ENCODE peak calls at places on chromosomes 13 and 19, in seven cellular contexts. One of them, this sample, is unnamed.

GRCh38 chr13:89574077-89574476 is 1773.4 kb upstream of the MIR17HG start:
- DNase-seq in PC-9: no peak
- DNase-seq in RWPE1: no peak
- DNase-seq in adrenal gland: no peak
- DNase-seq in IMR-90: no peak
- DNase-seq in neuronal stem cell: no peak
- DNase-seq in lung: no peak
- DNase-seq in this sample: no peak

GRCh38 chr19:3440082-3440481 is 40.2 kb downstream of the SMIM24 start:
- DNase-seq in lung: peak
- DNase-seq in IMR-90: no peak
- DNase-seq in RWPE1: no peak
- DNase-seq in PC-9: no peak
- DNase-seq in adrenal gland: peak
- DNase-seq in neuronal stem cell: no peak
- DNase-seq in this sample: no peak

GRCh38 chr13:23760000-23760399 is 129.2 kb downstream of the MIPEP start:
- DNase-seq in neuronal stem cell: no peak
- DNase-seq in IMR-90: no peak
- DNase-seq in lung: no peak
- DNase-seq in PC-9: no peak
- DNase-seq in RWPE1: no peak
- DNase-seq in adrenal gland: no peak
- DNase-seq in this sample: no peak

GRCh38 chr13:80251403-80251802 is 89.5 kb downstream of the SPRY2 start:
- DNase-seq in PC-9: peak
- DNase-seq in IMR-90: peak
- DNase-seq in neuronal stem cell: no peak
- DNase-seq in RWPE1: peak
- DNase-seq in lung: no peak
- DNase-seq in adrenal gland: peak
- DNase-seq in this sample: no peak

GRCh38 chr13:23921451-23921888 is 24.2 kb upstream of the C1QTNF9B start:
- DNase-seq in neuronal stem cell: peak
- DNase-seq in IMR-90: peak
- DNase-seq in PC-9: peak
- DNase-seq in adrenal gland: no peak
- DNase-seq in RWPE1: peak
- DNase-seq in lung: no peak
- DNase-seq in this sample: no peak

GRCh38 chr13:32791545-32792172 is 205.4 kb downstream of the PDS5B start:
- DNase-seq in neuronal stem cell: no peak
- DNase-seq in PC-9: peak
- DNase-seq in adrenal gland: no peak
- DNase-seq in lung: no peak
- DNase-seq in RWPE1: no peak
- DNase-seq in IMR-90: peak
- DNase-seq in this sample: no peak

GRCh38 chr19:30512748-30513389 is 140.7 kb downstream of the ZNF536 start:
- DNase-seq in IMR-90: no peak
- DNase-seq in neuronal stem cell: no peak
- DNase-seq in PC-9: no peak
- DNase-seq in adrenal gland: no peak
- DNase-seq in lung: no peak
- DNase-seq in RWPE1: no peak
- DNase-seq in this sample: no peak

GRCh38 chr19:1266818-1267440 is 2.2 kb upstream of the CIRBP start:
- DNase-seq in RWPE1: no peak
- DNase-seq in PC-9: no peak
- DNase-seq in neuronal stem cell: no peak
- DNase-seq in lung: peak
- DNase-seq in IMR-90: no peak
- DNase-seq in adrenal gland: peak
- DNase-seq in this sample: peak

GRCh38 chr13:95087746-95088305 is 213.4 kb downstream of the ABCC4 start:
- DNase-seq in adrenal gland: no peak
- DNase-seq in PC-9: no peak
- DNase-seq in RWPE1: no peak
- DNase-seq in lung: no peak
- DNase-seq in neuronal stem cell: no peak
- DNase-seq in IMR-90: peak
- DNase-seq in this sample: no peak

GRCh38 chr19:42199440-42200115 is 17.9 kb downstream of the DEDD2 start:
- DNase-seq in PC-9: no peak
- DNase-seq in RWPE1: peak
- DNase-seq in IMR-90: no peak
- DNase-seq in lung: peak
- DNase-seq in neuronal stem cell: no peak
- DNase-seq in adrenal gland: no peak
- DNase-seq in this sample: no peak

GRCh38 chr19:811007-811434 is 10.7 kb downstream of the PLPPR3 start:
- DNase-seq in RWPE1: no peak
- DNase-seq in neuronal stem cell: no peak
- DNase-seq in adrenal gland: no peak
- DNase-seq in lung: no peak
- DNase-seq in PC-9: no peak
- DNase-seq in IMR-90: no peak
- DNase-seq in this sample: no peak

GRCh38 chr19:50204811-50205675 is 1.6 kb downstream of the MYH14 start:
- DNase-seq in IMR-90: no peak
- DNase-seq in lung: peak
- DNase-seq in neuronal stem cell: peak
- DNase-seq in RWPE1: peak
- DNase-seq in adrenal gland: peak
- DNase-seq in PC-9: peak
- DNase-seq in this sample: no peak

GRCh38 chr19:18416778-18417249 is 2.4 kb upstream of the SSBP4 start:
- DNase-seq in adrenal gland: peak
- DNase-seq in RWPE1: no peak
- DNase-seq in neuronal stem cell: peak
- DNase-seq in lung: peak
- DNase-seq in PC-9: peak
- DNase-seq in IMR-90: peak
- DNase-seq in this sample: peak

GRCh38 chr13:110818747-110819146 is 96.1 kb downstream of the ANKRD10 start:
- DNase-seq in IMR-90: no peak
- DNase-seq in lung: no peak
- DNase-seq in PC-9: no peak
- DNase-seq in adrenal gland: no peak
- DNase-seq in RWPE1: no peak
- DNase-seq in neuronal stem cell: no peak
- DNase-seq in this sample: no peak

GRCh38 chr13:110816500-110816899 is 98.4 kb downstream of the ANKRD10 start:
- DNase-seq in RWPE1: no peak
- DNase-seq in PC-9: peak
- DNase-seq in lung: no peak
- DNase-seq in IMR-90: no peak
- DNase-seq in neuronal stem cell: no peak
- DNase-seq in adrenal gland: no peak
- DNase-seq in this sample: no peak

GRCh38 chr13:110819203-110820014 is 95.5 kb downstream of the ANKRD10 start:
- DNase-seq in PC-9: peak
- DNase-seq in RWPE1: peak
- DNase-seq in neuronal stem cell: peak
- DNase-seq in adrenal gland: peak
- DNase-seq in IMR-90: peak
- DNase-seq in lung: peak
- DNase-seq in this sample: no peak

GRCh38 chr13:110817143-110817542 is 97.7 kb downstream of the ANKRD10 start:
- DNase-seq in lung: no peak
- DNase-seq in neuronal stem cell: no peak
- DNase-seq in PC-9: peak
- DNase-seq in RWPE1: no peak
- DNase-seq in adrenal gland: no peak
- DNase-seq in IMR-90: no peak
- DNase-seq in this sample: no peak

DNA sequence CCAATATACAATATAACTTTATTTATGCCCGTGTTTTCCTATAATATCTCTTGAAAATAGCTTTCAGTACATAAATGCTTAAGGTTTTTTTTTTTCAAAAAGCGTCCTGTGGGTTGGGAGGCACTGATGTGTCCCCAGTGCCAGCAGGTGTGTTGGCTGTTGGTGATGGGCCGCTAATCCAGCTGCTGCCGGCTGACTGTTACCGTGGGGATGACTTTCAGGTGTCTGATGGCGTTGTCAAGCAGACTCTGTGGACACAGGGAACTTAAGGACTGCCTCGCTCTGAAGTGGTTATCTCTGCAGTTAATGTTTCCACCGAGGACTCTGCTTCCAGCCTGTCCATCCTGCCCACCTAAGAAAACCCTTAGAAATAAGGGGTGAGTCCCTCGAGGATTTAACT is 94.6 kb downstream of the ANKRD10 start:
- DNase-seq in PC-9: no peak
- DNase-seq in neuronal stem cell: no peak
- DNase-seq in RWPE1: no peak
- DNase-seq in lung: no peak
- DNase-seq in IMR-90: no peak
- DNase-seq in adrenal gland: no peak
- DNase-seq in this sample: no peak
- H3K27ac ChIP-seq in PC-9: no peak
- H3K27ac ChIP-seq in neuronal stem cell: no peak
- H3K27ac ChIP-seq in RWPE1: no peak
- H3K27ac ChIP-seq in lung: no peak
- H3K27ac ChIP-seq in IMR-90: no peak
- H3K27ac ChIP-seq in adrenal gland: no peak
- H3K27ac ChIP-seq in this sample: no peak

GRCh38 chr13:78722700-78723099 is 63.7 kb upstream of the OBI1 start:
- DNase-seq in RWPE1: no peak
- DNase-seq in neuronal stem cell: no peak
- DNase-seq in IMR-90: no peak
- DNase-seq in PC-9: no peak
- DNase-seq in adrenal gland: no peak
- DNase-seq in lung: no peak
- DNase-seq in this sample: no peak

GRCh38 chr13:78714717-78715116 is 55.8 kb upstream of the OBI1 start:
- DNase-seq in RWPE1: no peak
- DNase-seq in IMR-90: no peak
- DNase-seq in neuronal stem cell: no peak
- DNase-seq in adrenal gland: no peak
- DNase-seq in lung: no peak
- DNase-seq in PC-9: no peak
- DNase-seq in this sample: no peak

DNA sequence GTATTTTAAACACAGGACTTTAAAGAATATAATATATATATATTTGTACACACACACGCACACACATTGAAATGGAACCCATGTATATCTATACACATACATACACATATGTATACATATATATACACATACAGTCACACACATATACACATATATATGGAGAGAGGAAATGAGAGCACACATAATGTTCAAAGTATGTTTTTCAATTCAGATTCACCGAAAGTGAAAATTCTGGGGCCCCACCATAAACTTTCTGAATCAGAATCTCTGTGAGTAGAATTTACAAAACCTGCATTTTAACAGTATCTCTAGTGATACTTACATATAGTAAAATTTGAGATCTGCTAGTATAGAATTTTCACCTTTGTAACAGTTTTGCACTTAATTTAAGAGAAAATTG is 60.4 kb upstream of the OBI1 start:
- DNase-seq in RWPE1: no peak
- DNase-seq in adrenal gland: no peak
- DNase-seq in IMR-90: no peak
- DNase-seq in neuronal stem cell: no peak
- DNase-seq in PC-9: no peak
- DNase-seq in lung: no peak
- DNase-seq in this sample: no peak
- H3K27ac ChIP-seq in RWPE1: no peak
- H3K27ac ChIP-seq in adrenal gland: no peak
- H3K27ac ChIP-seq in IMR-90: no peak
- H3K27ac ChIP-seq in neuronal stem cell: no peak
- H3K27ac ChIP-seq in PC-9: no peak
- H3K27ac ChIP-seq in lung: no peak
- H3K27ac ChIP-seq in this sample: no peak

GRCh38 chr13:40404407-40404806 is 262.0 kb downstream of the FOXO1 start:
- DNase-seq in RWPE1: no peak
- DNase-seq in adrenal gland: no peak
- DNase-seq in neuronal stem cell: no peak
- DNase-seq in lung: no peak
- DNase-seq in IMR-90: no peak
- DNase-seq in PC-9: no peak
- DNase-seq in this sample: no peak

GRCh38 chr13:40404967-40405716 is 261.3 kb downstream of the FOXO1 start:
- DNase-seq in adrenal gland: no peak
- DNase-seq in PC-9: no peak
- DNase-seq in RWPE1: no peak
- DNase-seq in lung: no peak
- DNase-seq in IMR-90: no peak
- DNase-seq in neuronal stem cell: no peak
- DNase-seq in this sample: no peak

GRCh38 chr13:40408602-40409001 is 257.8 kb downstream of the FOXO1 start:
- DNase-seq in PC-9: peak
- DNase-seq in lung: no peak
- DNase-seq in IMR-90: peak
- DNase-seq in adrenal gland: no peak
- DNase-seq in RWPE1: peak
- DNase-seq in neuronal stem cell: no peak
- DNase-seq in this sample: no peak

GRCh38 chr13:40407567-40407966 is 258.9 kb downstream of the FOXO1 start:
- DNase-seq in IMR-90: no peak
- DNase-seq in lung: no peak
- DNase-seq in RWPE1: no peak
- DNase-seq in neuronal stem cell: no peak
- DNase-seq in PC-9: no peak
- DNase-seq in adrenal gland: no peak
- DNase-seq in this sample: no peak

DNA sequence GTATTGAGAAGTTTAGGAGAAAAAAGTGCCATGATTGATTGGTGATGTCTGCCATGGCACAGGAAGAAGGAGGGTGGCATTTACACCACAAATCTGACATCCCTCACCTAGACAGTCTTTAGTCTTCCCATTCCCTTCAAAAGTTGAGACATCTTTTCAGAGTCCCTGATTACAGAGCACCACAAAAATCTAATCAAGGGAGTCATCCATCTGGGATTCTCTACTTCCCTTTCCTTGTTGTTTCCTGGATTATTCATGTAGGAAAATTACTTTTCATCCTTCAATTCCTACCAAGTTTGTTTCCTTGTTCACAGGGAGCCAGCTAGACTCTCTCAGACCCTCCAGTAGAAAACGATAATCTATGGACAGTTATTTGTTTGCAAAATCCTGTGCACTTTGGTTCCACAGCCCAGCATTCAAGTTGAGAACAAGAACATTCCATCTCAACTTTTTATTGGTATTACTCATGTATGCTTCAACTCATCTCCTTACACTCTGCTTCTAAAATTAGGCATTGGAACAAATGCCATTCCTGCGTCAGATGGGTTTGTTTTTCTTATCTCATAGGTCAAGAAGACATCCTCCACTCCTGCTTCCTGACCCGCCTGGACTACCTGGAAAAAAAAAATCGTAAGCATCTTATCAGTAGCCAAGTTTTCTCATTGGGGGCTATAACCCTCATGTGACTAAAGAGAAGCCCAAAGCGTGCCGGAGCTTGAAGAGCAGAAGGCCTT is 259.9 kb downstream of the FOXO1 start:
- DNase-seq in lung: no peak
- DNase-seq in IMR-90: peak
- DNase-seq in neuronal stem cell: no peak
- DNase-seq in RWPE1: peak
- DNase-seq in adrenal gland: peak
- DNase-seq in PC-9: peak
- DNase-seq in this sample: no peak
- H3K27ac ChIP-seq in lung: peak
- H3K27ac ChIP-seq in IMR-90: no peak
- H3K27ac ChIP-seq in neuronal stem cell: no peak
- H3K27ac ChIP-seq in RWPE1: no peak
- H3K27ac ChIP-seq in adrenal gland: no peak
- H3K27ac ChIP-seq in PC-9: peak
- H3K27ac ChIP-seq in this sample: no peak

GRCh38 chr13:29524641-29525040 is 70.8 kb downstream of the SLC7A1 start:
- DNase-seq in lung: no peak
- DNase-seq in IMR-90: no peak
- DNase-seq in adrenal gland: no peak
- DNase-seq in RWPE1: no peak
- DNase-seq in neuronal stem cell: no peak
- DNase-seq in PC-9: no peak
- DNase-seq in this sample: no peak
- H3K27ac ChIP-seq in lung: no peak
- H3K27ac ChIP-seq in IMR-90: no peak
- H3K27ac ChIP-seq in adrenal gland: no peak
- H3K27ac ChIP-seq in RWPE1: no peak
- H3K27ac ChIP-seq in neuronal stem cell: no peak
- H3K27ac ChIP-seq in PC-9: no peak
- H3K27ac ChIP-seq in this sample: no peak

This sample was measured in substantia nigra.